ENCODE peak calls at places on chromosome X, in eight cellular contexts. A is HepG2, B is K562, J is transverse colon, S is upper lobe of left lung, F is stomach, I is suprapubic skin, H is GM12878. M is an unnamed sample.

GRCh38 chrX:48569958-48570357 is 4.3 kb upstream of the RBM3 start:
- DNase-seq in A (no peak), B (no peak), J (no peak), S (no peak), F (no peak), I (no peak), H (peak), M (no peak)

GRCh38 chrX:25105251-25105650 is 89.5 kb upstream of the ARX start:
- DNase-seq in A (no peak), B (no peak), J (no peak), S (no peak), F (no peak), I (no peak), H (no peak), M (no peak)

GRCh38 chrX:9842541-9842940 is 56.3 kb downstream of the SHROOM2 start:
- DNase-seq in A (no peak), B (no peak), J (peak), S (no peak), F (no peak), I (no peak), H (no peak), M (no peak)

GRCh38 chrX:54043696-54044125 is 562 bp downstream of the PHF8 start:
- DNase-seq in A (no peak), B (peak), J (peak), S (peak), F (peak), I (no peak), H (no peak), M (no peak)

GRCh38 chrX:136588060-136588459 is 56.0 kb downstream of the VGLL1 start:
- DNase-seq in A (no peak), B (no peak), J (no peak), S (no peak), F (no peak), I (no peak), H (peak), M (no peak)

GRCh38 chrX:585115-585808 is 45.3 kb upstream of the SHOX start:
- DNase-seq in A (no peak), B (no peak), J (no peak), S (peak), F (no peak), I (no peak), H (no peak), M (no peak)

GRCh38 chrX:14027031-14027430 is 2.7 kb downstream of the GEMIN8 start:
- DNase-seq in A (no peak), B (no peak), J (no peak), S (no peak), F (no peak), I (no peak), H (no peak), M (no peak)

GRCh38 chrX:75107863-75108509 is 48.1 kb downstream of the ABCB7 start:
- DNase-seq in A (no peak), B (no peak), J (no peak), S (no peak), F (no peak), I (no peak), H (no peak), M (no peak)

GRCh38 chrX:21675931-21676330 is 17.8 kb upstream of the KLHL34 start:
- DNase-seq in A (no peak), B (no peak), J (no peak), S (no peak), F (no peak), I (no peak), H (no peak), M (no peak)

GRCh38 chrX:77493677-77494553 is 46.7 kb downstream of the FGF16 start:
- DNase-seq in A (peak), B (peak), J (no peak), S (no peak), F (no peak), I (no peak), H (no peak), M (no peak)

GRCh38 chrX:21725498-21725897 is 32.4 kb downstream of the SMPX start:
- DNase-seq in A (peak), B (peak), J (no peak), S (no peak), F (no peak), I (no peak), H (no peak), M (no peak)

GRCh38 chrX:143854006-143854405 is 29.9 kb upstream of the UBE2NL start:
- DNase-seq in A (no peak), B (no peak), J (no peak), S (no peak), F (no peak), I (no peak), H (no peak), M (no peak)

GRCh38 chrX:11462136-11462535 is 168.9 kb downstream of the AMELX start:
- DNase-seq in A (peak), B (no peak), J (no peak), S (no peak), F (no peak), I (no peak), H (no peak), M (no peak)

GRCh38 chrX:4265036-4265435 is 551.6 kb upstream of the PRKX start:
- DNase-seq in A (no peak), B (no peak), J (no peak), S (no peak), F (no peak), I (no peak), H (no peak), M (no peak)

GRCh38 chrX:104668550-104668949 is 102.6 kb downstream of the IL1RAPL2 start:
- DNase-seq in A (no peak), B (no peak), J (no peak), S (no peak), F (no peak), I (no peak), H (no peak), M (no peak)

GRCh38 chrX:72308566-72309296 is 3.0 kb upstream of the CITED1 start:
- DNase-seq in A (peak), B (peak), J (peak), S (no peak), F (peak), I (no peak), H (no peak), M (peak)

GRCh38 chrX:1466971-1467561 is 14.4 kb upstream of the ASMTL start:
- DNase-seq in A (no peak), B (no peak), J (peak), S (no peak), F (peak), I (peak), H (no peak), M (peak)

GRCh38 chrX:7996851-7997250 is 69.6 kb upstream of the PNPLA4 start:
- DNase-seq in A (no peak), B (no peak), J (no peak), S (no peak), F (no peak), I (no peak), H (no peak), M (no peak)

GRCh38 chrX:136866337-136867095 is 14.0 kb downstream of the RBMX start:
- DNase-seq in A (peak), B (no peak), J (no peak), S (no peak), F (no peak), I (no peak), H (no peak), M (no peak)

GRCh38 chrX:13778916-13779315 is 38.0 kb downstream of the GPM6B start:
- DNase-seq in A (no peak), B (no peak), J (no peak), S (no peak), F (no peak), I (no peak), H (no peak), M (no peak)

GRCh38 chrX:152896450-152896849 is 1.4 kb upstream of the ZNF185 start:
- DNase-seq in A (no peak), B (no peak), J (no peak), S (no peak), F (no peak), I (no peak), H (no peak), M (no peak)

GRCh38 chrX:102345916-102346315 is 93.9 kb downstream of the NXF2B start:
- DNase-seq in A (peak), B (peak), J (peak), S (no peak), F (peak), I (peak), H (no peak), M (peak)

GRCh38 chrX:2446815-2447214 is 54.0 kb downstream of the DHRSX start:
- DNase-seq in A (no peak), B (no peak), J (no peak), S (no peak), F (no peak), I (no peak), H (no peak), M (no peak)

GRCh38 chrX:150984164-150984824 is 1.2 kb downstream of the HMGB3 start:
- DNase-seq in A (no peak), B (peak), J (no peak), S (peak), F (no peak), I (no peak), H (no peak), M (no peak)

GRCh38 chrX:101257448-101258259 is 33.5 kb downstream of the TAF7L start:
- DNase-seq in A (peak), B (no peak), J (no peak), S (no peak), F (no peak), I (no peak), H (no peak), M (no peak)

GRCh38 chrX:12548746-12549145 is 242.5 kb upstream of the PRPS2 start:
- DNase-seq in A (no peak), B (no peak), J (no peak), S (no peak), F (no peak), I (no peak), H (no peak), M (no peak)

GRCh38 chrX:131588995-131589394 is 45.1 kb downstream of the OR13H1 start:
- DNase-seq in A (no peak), B (no peak), J (no peak), S (no peak), F (no peak), I (no peak), H (no peak), M (no peak)

GRCh38 chrX:16918979-16919378 is 27.5 kb upstream of the REPS2 start:
- DNase-seq in A (no peak), B (no peak), J (no peak), S (no peak), F (no peak), I (no peak), H (no peak), M (no peak)

GRCh38 chrX:54386314-54386713 is 28.5 kb upstream of the WNK3 start:
- DNase-seq in A (no peak), B (no peak), J (no peak), S (no peak), F (no peak), I (no peak), H (no peak), M (no peak)

GRCh38 chrX:18855919-18856644 is 127.8 kb downstream of the PHKA2 start:
- DNase-seq in A (no peak), B (no peak), J (no peak), S (no peak), F (no peak), I (no peak), H (peak), M (no peak)

GRCh38 chrX:137227164-137227563 is 193.4 kb upstream of the GPR101 start:
- DNase-seq in A (no peak), B (no peak), J (no peak), S (no peak), F (no peak), I (no peak), H (no peak), M (no peak)

GRCh38 chrX:34918091-34918736 is 24.4 kb upstream of the FAM47B start:
- DNase-seq in A (no peak), B (no peak), J (no peak), S (no peak), F (no peak), I (no peak), H (no peak), M (no peak)

GRCh38 chrX:30141966-30142365 is 73.4 kb upstream of the MAGEB2 start:
- DNase-seq in A (peak), B (peak), J (no peak), S (no peak), F (no peak), I (no peak), H (no peak), M (no peak)

GRCh38 chrX:53255738-53256191 is 25.6 kb downstream of the IQSEC2 start:
- DNase-seq in A (no peak), B (peak), J (no peak), S (no peak), F (no peak), I (no peak), H (no peak), M (peak)

GRCh38 chrX:132266583-132267355 is 47.5 kb upstream of the RAP2C start:
- DNase-seq in A (no peak), B (no peak), J (no peak), S (no peak), F (no peak), I (no peak), H (no peak), M (no peak)

GRCh38 chrX:119870626-119871131 is 854 bp downstream of the RNF113A start:
- DNase-seq in A (peak), B (peak), J (peak), S (no peak), F (no peak), I (no peak), H (no peak), M (peak)

GRCh38 chrX:30795981-30796958 is 92.8 kb downstream of the TAB3 start:
- DNase-seq in A (no peak), B (no peak), J (no peak), S (no peak), F (peak), I (no peak), H (no peak), M (no peak)

GRCh38 chrX:154401045-154401799 is 3.0 kb downstream of the RPL10 start:
- DNase-seq in A (peak), B (no peak), J (no peak), S (no peak), F (no peak), I (no peak), H (no peak), M (no peak)

DNA sequence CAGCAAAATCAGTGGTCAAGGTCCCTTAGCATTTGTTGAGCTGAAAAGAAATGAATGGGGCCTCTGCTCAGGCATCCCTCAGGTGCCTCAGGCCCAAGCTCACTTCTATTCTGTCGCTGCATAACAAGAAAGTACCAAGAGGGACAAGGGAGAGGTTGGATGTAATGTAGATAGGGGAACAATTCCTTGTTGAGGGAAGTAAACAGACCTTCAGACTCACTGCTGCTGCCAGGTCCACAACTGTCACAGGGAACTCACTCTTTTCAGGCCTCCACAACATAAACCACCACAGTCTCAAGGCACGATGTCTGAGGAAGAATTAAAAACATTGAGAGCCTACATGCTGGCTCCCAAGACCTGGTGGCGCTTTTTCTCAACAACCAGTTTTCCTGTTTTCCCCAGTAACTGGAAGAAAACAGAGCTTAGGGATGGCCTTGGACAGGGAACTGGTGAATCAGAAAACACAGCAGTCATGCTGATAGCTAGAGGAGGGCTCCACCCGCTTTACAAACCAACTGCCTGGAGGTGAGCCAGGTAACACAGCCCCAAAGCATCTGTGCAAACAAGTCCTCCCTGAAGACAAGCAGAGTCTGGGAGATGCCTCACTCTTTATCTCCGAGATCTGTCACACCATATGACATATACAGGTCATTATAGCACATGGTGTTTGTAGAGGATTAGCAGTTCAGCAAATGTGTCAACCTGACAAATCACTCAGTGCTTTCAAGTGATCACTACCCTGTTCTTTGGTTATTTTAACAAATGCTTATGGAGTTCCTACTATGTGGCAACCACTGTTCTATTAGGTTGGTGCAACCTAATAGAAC is 14.3 kb upstream of the AWAT1 start:
- DNase-seq in A (peak), B (peak), J (peak), S (no peak), F (no peak), I (no peak), H (no peak), M (no peak)
- TF ChIP-seq POLR2AphosphoS5 in A (no peak), B (peak), J (no peak), S (no peak), F (no peak), I (no peak), H (no peak), M (no peak)

GRCh38 chrX:135436966-135437866 is 15.5 kb downstream of the SMIM10L2A start:
- DNase-seq in A (no peak), B (no peak), J (no peak), S (peak), F (no peak), I (no peak), H (no peak), M (no peak)

GRCh38 chrX:135435933-135436332 is 14.2 kb downstream of the SMIM10L2A start:
- DNase-seq in A (no peak), B (no peak), J (no peak), S (peak), F (no peak), I (no peak), H (no peak), M (no peak)

GRCh38 chrX:135438734-135439043 is 16.9 kb downstream of the SMIM10L2A start:
- DNase-seq in A (no peak), B (no peak), J (no peak), S (peak), F (no peak), I (no peak), H (no peak), M (no peak)

GRCh38 chrX:135436456-135436855 is 14.7 kb downstream of the SMIM10L2A start:
- DNase-seq in A (no peak), B (no peak), J (no peak), S (peak), F (no peak), I (no peak), H (no peak), M (no peak)

GRCh38 chrX:135437867-135438733 is 16.4 kb downstream of the SMIM10L2A start:
- DNase-seq in A (peak), B (peak), J (no peak), S (peak), F (no peak), I (no peak), H (no peak), M (no peak)
- TF ChIP-seq EP300 in A (no peak), B (no peak), J (no peak), S (no peak), F (no peak), I (no peak), H (no peak), M (no peak)

DNA sequence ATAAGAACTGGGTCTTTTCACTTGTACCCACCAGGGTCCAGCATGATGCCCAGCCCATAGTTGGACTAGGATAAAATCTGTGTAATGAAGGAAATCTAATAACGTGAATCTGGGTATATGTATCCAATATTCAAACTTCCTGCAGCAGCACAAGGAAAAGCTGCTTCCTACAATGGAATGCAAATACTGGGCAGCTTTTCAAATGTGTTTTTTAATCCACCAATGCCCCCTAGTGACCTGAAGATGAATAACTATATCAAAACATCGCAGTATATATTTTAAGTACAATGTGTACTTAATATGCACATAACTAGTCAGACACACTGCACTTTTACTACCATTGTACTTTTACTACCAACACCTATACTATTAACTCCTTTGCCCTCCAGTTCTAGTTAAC is 5.3 kb downstream of the APOO start:
- DNase-seq in A (peak), B (peak), J (no peak), S (no peak), F (no peak), I (no peak), H (no peak), M (no peak)
- TF ChIP-seq POLR2AphosphoS5 in A (no peak), B (no peak), J (no peak), S (no peak), F (no peak), I (no peak), H (no peak), M (peak)

GRCh38 chrX:130109429-130110378 is 593 bp downstream of the ELF4 start:
- DNase-seq in A (no peak), B (peak), J (no peak), S (peak), F (no peak), I (no peak), H (no peak), M (peak)
- TF ChIP-seq EP300 in A (no peak), B (no peak), J (no peak), S (no peak), F (no peak), I (no peak), H (no peak), M (no peak)

GRCh38 chrX:45515262-45516215 is 314.9 kb upstream of the DIPK2B start:
- DNase-seq in A (peak), B (peak), J (peak), S (no peak), F (peak), I (peak), H (no peak), M (peak)
- TF ChIP-seq POLR2AphosphoS5 in A (no peak), B (no peak), J (peak), S (peak), F (peak), I (no peak), H (no peak), M (peak)

DNA sequence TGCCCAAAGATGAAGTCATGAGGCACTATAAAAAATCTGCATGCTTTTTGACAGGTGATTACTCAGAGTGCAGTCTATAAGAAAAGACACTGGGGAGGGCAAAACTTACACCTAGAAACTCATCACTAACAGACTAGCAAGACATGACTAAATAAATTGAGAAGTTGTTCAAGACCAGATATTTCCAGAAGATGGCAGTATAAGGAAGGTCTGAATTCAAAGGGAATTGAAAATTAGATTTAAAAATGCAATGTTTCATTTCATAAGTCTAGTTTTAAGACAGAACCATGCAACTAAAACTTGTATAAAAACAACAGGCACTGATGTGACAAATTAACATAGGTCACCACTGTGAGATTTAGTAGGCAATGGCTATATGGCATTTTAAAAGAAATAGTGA is 232.5 kb upstream of the POF1B start:
- DNase-seq in A (no peak), B (no peak), J (no peak), S (no peak), F (no peak), I (no peak), H (no peak), M (no peak)
- TF ChIP-seq EP300 in A (no peak), B (no peak), J (no peak), S (no peak), F (no peak), I (no peak), H (no peak), M (no peak)

M was measured in sigmoid colon.